ENCODE peak calls at places on chromosomes 6 and 20, in four cellular contexts. R, Z, U and W are unnamed samples.

GRCh38 chr6:14975124-14975815 is 270.6 kb upstream of the JARID2 start:
- DNase-seq in Z (no peak), R (peak; percentile 16), U (no peak), W (no peak)

GRCh38 chr6:14948586-14949245 is 297.2 kb upstream of the JARID2 start:
- DNase-seq in Z (no peak), R (no peak), U (no peak), W (no peak)

GRCh38 chr20:11332376-11332775 is 585.3 kb upstream of the BTBD3 start:
- DNase-seq in R (peak; percentile 3), U (no peak), Z (no peak), W (no peak)

GRCh38 chr20:34524426-34524825 is 8.2 kb downstream of the DYNLRB1 start:
- DNase-seq in U (no peak), Z (no peak), R (no peak), W (no peak)

GRCh38 chr6:20688710-20689500 is 154.6 kb downstream of the CDKAL1 start:
- DNase-seq in U (peak; percentile 39), R (peak; percentile 63), Z (peak; percentile 84), W (no peak)

GRCh38 chr20:36506253-36506652 is 35.1 kb upstream of the MYL9 start:
- DNase-seq in U (peak; percentile 42), R (no peak), Z (peak; percentile 16), W (no peak)

GRCh38 chr6:166448432-166448831 is 65.7 kb upstream of the MPC1 start:
- DNase-seq in R (no peak), Z (no peak), U (no peak), W (no peak)

GRCh38 chr6:151633517-151634335 is 139.9 kb downstream of the CCDC170 start:
- DNase-seq in U (no peak), Z (no peak), R (no peak), W (no peak)

DNA sequence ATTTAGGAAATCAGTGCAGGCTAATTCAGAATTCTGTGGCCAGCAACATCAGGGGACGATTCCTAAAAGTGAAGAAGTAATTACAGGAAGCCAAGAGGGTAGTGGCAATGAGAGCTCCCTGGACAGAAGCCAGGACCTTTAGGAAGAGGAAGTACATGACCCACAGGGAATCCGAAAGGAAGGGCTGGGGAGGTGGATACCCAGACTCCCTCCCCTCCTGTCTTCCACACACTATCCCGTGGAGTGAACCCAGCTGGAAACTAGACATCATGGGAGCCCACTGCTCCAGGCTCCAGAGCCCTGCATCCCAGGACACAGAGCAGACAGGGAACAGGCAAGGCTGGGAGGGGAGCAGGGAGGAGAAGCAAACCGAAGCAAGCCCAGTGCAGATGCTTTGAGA is 83.0 kb downstream of the SNX5 start:
- DNase-seq in U (no peak), R (peak; percentile 66), Z (no peak), W (no peak)
- TF ChIP-seq CTCF in U (no peak), R (no peak), Z (no peak), W (no peak)

GRCh38 chr6:5855787-5856186 is 150.9 kb downstream of the NRN1 start:
- DNase-seq in Z (no peak), U (no peak), R (no peak), W (no peak)

GRCh38 chr6:5860849-5861248 is 145.9 kb downstream of the NRN1 start:
- DNase-seq in R (no peak), U (no peak), Z (no peak), W (no peak)

GRCh38 chr6:5851261-5851757 is 155.4 kb downstream of the NRN1 start:
- DNase-seq in U (no peak), Z (peak; percentile 36), R (peak; percentile 21), W (peak; percentile 71)

GRCh38 chr6:5850848-5851255 is 155.9 kb downstream of the NRN1 start:
- DNase-seq in Z (no peak), R (no peak), U (no peak), W (peak; percentile 47)

DNA sequence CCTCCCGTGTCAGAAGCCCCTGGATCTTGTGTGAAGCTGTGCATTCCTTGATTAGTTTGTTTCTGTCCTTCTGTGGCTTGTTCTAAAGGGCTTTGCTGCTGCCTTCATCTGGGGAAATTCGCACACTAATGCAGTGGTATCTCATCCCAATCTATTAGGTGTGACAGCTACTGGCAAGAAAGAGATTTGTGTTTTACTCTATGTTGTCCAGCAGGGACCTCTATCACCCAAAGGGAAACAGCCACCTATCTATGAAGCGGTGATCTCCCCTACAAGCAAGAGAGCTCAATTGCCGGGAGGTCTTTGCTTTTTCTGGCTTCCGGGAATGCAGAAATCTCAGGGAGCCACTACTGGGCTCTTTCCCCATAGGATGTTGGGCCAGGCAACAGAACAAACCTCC is 151.8 kb downstream of the NRN1 start:
- DNase-seq in U (no peak), Z (no peak), R (no peak), W (no peak)
- TF ChIP-seq CTCF in U (no peak), Z (no peak), R (no peak), W (no peak)

DNA sequence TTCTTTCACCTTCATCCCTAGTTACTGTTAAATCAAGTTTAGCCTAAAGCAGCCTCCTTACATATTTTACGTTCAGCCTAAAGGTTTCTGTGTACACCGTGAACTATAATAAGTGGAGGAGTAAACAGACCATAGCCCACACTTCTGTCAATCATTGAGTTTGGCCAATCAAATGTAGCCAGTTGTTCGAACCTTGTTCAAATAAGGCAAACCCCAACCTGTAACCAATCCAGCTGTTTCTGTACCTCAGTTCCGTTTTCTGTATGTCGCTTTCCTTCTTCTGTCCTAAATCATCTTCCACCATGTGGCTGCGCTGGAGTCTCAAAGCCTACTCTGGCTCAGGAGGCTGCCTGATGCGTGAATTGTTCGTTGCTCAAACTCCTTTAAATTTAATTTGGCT is 1.8 kb upstream of the FBXO30 start:
- DNase-seq in U (no peak), R (no peak), Z (no peak), W (no peak)
- TF ChIP-seq CTCF in U (no peak), R (no peak), Z (no peak), W (no peak)

GRCh38 chr20:18712877-18713276 is 100.7 kb upstream of the SCP2D1 start:
- DNase-seq in Z (no peak), R (no peak), U (no peak), W (peak; percentile 15)
- TF ChIP-seq CTCF in Z (no peak), R (no peak), U (no peak), W (no peak)

GRCh38 chr6:39555136-39555535 is 170.1 kb downstream of the KIF6 start:
- DNase-seq in Z (no peak), U (no peak), R (no peak), W (no peak)
- TF ChIP-seq CTCF in Z (no peak), U (no peak), R (no peak), W (no peak)

DNA sequence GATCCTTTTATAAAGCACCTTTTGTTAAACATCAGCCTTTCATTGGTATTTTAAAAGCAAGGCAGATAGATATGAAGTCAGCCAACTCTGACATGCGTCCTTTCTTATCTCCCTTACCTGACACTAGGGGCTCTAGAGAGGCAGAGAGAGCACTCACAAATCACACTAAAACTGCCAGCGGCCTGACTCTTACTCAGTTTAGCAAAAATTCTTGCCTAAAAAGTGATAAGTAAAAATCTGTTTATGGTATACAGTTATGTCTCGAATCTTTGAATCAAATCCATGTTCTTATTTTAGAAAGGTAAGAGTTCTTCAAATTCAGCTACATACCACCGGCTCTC is 10.4 kb upstream of the TDRD6 start:
- DNase-seq in U (peak; percentile 19), R (no peak), Z (no peak), W (no peak)
- TF ChIP-seq CTCF in U (peak; percentile 66), R (peak; percentile 6), Z (peak; percentile 21), W (peak; percentile 53)